ENCODE peak calls at places on chromosomes 13 and 19, in five cellular contexts. One of them, this sample, is unnamed.

GRCh38 chr13:95509521-95510315 is 42.8 kb upstream of the CLDN10 start:
- DNase-seq in K562: no peak
- DNase-seq in HepG2: no peak
- DNase-seq in A549: no peak
- DNase-seq in GM12878: no peak
- DNase-seq in this sample: no peak

GRCh38 chr13:107767119-107767518 is 448.2 kb downstream of the LIG4 start:
- DNase-seq in K562: no peak
- DNase-seq in A549: no peak
- DNase-seq in HepG2: no peak
- DNase-seq in GM12878: no peak
- DNase-seq in this sample: no peak

GRCh38 chr19:18379803-18380747 is 5.9 kb upstream of the GDF15 start:
- DNase-seq in HepG2: peak; percentile 98
- DNase-seq in K562: peak; percentile 45
- DNase-seq in A549: peak; percentile 84
- DNase-seq in GM12878: no peak
- DNase-seq in this sample: peak; percentile 57

GRCh38 chr13:21638319-21639282 is 32.3 kb upstream of the FGF9 start:
- DNase-seq in GM12878: no peak
- DNase-seq in A549: peak; percentile 15
- DNase-seq in K562: peak; percentile 13
- DNase-seq in HepG2: no peak
- DNase-seq in this sample: peak; percentile 49

GRCh38 chr19:3324405-3324856 is 42.0 kb upstream of the NFIC start:
- DNase-seq in HepG2: peak; percentile 52
- DNase-seq in K562: peak; percentile 85
- DNase-seq in GM12878: no peak
- DNase-seq in A549: no peak
- DNase-seq in this sample: peak; percentile 62

GRCh38 chr19:1824252-1824622 is 12.2 kb upstream of the ATP8B3 start:
- DNase-seq in A549: no peak
- DNase-seq in HepG2: no peak
- DNase-seq in GM12878: no peak
- DNase-seq in K562: no peak
- DNase-seq in this sample: no peak

GRCh38 chr19:45475537-45476348 is 7.9 kb downstream of the FOSB start:
- DNase-seq in HepG2: no peak
- DNase-seq in A549: no peak
- DNase-seq in GM12878: no peak
- DNase-seq in K562: no peak
- DNase-seq in this sample: no peak

GRCh38 chr19:19444694-19445155 is 39.2 kb downstream of the GATAD2A start:
- DNase-seq in GM12878: no peak
- DNase-seq in HepG2: no peak
- DNase-seq in K562: no peak
- DNase-seq in A549: no peak
- DNase-seq in this sample: no peak

GRCh38 chr13:48496271-48496670 is 36.6 kb downstream of the RCBTB2 start:
- DNase-seq in GM12878: no peak
- DNase-seq in HepG2: no peak
- DNase-seq in A549: no peak
- DNase-seq in K562: no peak
- DNase-seq in this sample: no peak

GRCh38 chr13:95533545-95534135 is 18.9 kb upstream of the CLDN10 start:
- DNase-seq in GM12878: no peak
- DNase-seq in HepG2: no peak
- DNase-seq in A549: no peak
- DNase-seq in K562: no peak
- DNase-seq in this sample: peak; percentile 64

GRCh38 chr19:33416307-33417215 is 43.1 kb downstream of the CEBPG start:
- DNase-seq in K562: peak; percentile 88
- DNase-seq in A549: peak; percentile 99
- DNase-seq in HepG2: peak; percentile 44
- DNase-seq in GM12878: no peak
- DNase-seq in this sample: peak; percentile 90

DNA sequence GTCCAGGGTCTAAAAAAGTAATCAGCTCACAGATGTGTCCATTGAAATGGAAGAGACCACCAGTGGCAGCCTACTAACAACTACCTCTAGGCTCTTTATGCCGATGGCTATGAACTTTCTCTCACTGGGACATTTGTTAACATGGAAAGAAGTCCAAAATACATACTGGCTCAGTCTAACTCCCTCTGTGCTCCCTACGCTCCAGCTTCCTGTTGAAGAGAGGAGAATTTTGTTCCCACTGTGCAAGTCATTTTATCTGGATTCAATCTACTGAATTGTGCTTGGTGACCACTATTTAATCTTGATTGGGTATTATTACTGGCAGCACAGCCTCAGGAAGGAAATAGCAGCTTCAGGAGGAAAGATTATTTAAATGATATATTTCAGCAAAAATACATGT is 128.8 kb upstream of the ARGLU1 start:
- DNase-seq in HepG2: no peak
- DNase-seq in GM12878: no peak
- DNase-seq in A549: no peak
- DNase-seq in K562: no peak
- DNase-seq in this sample: no peak
- H3K4me2 ChIP-seq in HepG2: no peak overlapping the region
- H3K4me2 ChIP-seq in GM12878: no peak overlapping the region
- H3K4me2 ChIP-seq in A549: no peak overlapping the region
- H3K4me2 ChIP-seq in K562: no peak overlapping the region
- H3K4me2 ChIP-seq in this sample: no peak overlapping the region

DNA sequence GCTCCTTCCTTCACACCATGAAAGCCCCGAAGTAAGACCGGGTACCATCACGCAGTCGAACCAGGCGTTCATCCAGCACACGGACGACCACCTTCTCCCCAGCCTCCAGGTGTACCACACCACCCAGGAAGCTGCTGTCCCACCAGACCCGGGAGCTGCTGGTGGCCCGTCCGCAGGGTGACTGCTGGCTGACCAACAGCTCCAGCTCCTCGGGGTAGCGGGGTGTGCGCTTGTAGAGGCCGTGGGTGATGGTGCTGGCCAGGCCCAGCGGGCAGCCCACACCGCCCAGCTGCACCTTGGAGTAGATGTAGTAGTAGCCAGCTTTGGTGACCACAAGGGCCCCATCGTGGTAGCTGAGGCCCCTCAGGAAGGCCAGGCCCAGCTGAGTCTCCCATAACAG is 5.0 kb downstream of the TNFSF14 start:
- DNase-seq in A549: no peak
- DNase-seq in K562: no peak
- DNase-seq in GM12878: no peak
- DNase-seq in HepG2: no peak
- DNase-seq in this sample: no peak
- TF ChIP-seq JUNB in A549: no peak
- TF ChIP-seq JUNB in K562: no peak
- TF ChIP-seq JUNB in GM12878: no peak
- TF ChIP-seq JUNB in HepG2: no peak
- TF ChIP-seq JUNB in this sample: no peak

GRCh38 chr13:110343241-110343865 is 36.3 kb downstream of the COL4A2 start:
- DNase-seq in K562: no peak
- DNase-seq in A549: no peak
- DNase-seq in GM12878: no peak
- DNase-seq in HepG2: no peak
- DNase-seq in this sample: no peak
- H3K4me2 ChIP-seq in K562: no peak overlapping the region
- H3K4me2 ChIP-seq in A549: peak overlapping the region; percentile 14
- H3K4me2 ChIP-seq in GM12878: no peak overlapping the region
- H3K4me2 ChIP-seq in HepG2: no peak overlapping the region
- H3K4me2 ChIP-seq in this sample: no peak overlapping the region

GRCh38 chr13:31200636-31200970 is 828 bp downstream of the B3GLCT start:
- DNase-seq in HepG2: peak; percentile 24
- DNase-seq in GM12878: no peak
- DNase-seq in K562: no peak
- DNase-seq in A549: peak; percentile 50
- DNase-seq in this sample: peak; percentile 46
- TF ChIP-seq JUNB in HepG2: no peak
- TF ChIP-seq JUNB in GM12878: no peak
- TF ChIP-seq JUNB in K562: no peak
- TF ChIP-seq JUNB in A549: no peak
- TF ChIP-seq JUNB in this sample: no peak

This sample was measured in GM23338.